ENCODE peak calls at places on chromosomes 11 and 22, in six cellular contexts. A is cardiac fibroblast, V is kidney, Y is BJ, P is RWPE2, J is breast epithelium. D is an unnamed sample.

GRCh38 chr11:123179571-123179970 is 15.5 kb downstream of the CLMP start:
- DNase-seq in A (no peak), V (no peak), Y (no peak), P (no peak), J (no peak), D (no peak)

GRCh38 chr22:39519681-39520053 is 695 bp upstream of the ATF4 start:
- DNase-seq in A (peak), V (peak), Y (no peak), P (no peak), J (no peak), D (no peak)

GRCh38 chr11:128208329-128209220 is 378.8 kb downstream of the ETS1 start:
- DNase-seq in A (peak), V (no peak), Y (peak), P (peak), J (peak), D (no peak)

GRCh38 chr11:746289-747175 is 732 bp upstream of the TALDO1 start:
- DNase-seq in A (no peak), V (no peak), Y (no peak), P (no peak), J (no peak), D (no peak)

GRCh38 chr11:581752-582151 is 5.5 kb downstream of the PHRF1 start:
- DNase-seq in A (no peak), V (no peak), Y (no peak), P (no peak), J (no peak), D (no peak)

GRCh38 chr11:35337919-35338316 is 81.4 kb downstream of the SLC1A2 start:
- DNase-seq in A (no peak), V (no peak), Y (no peak), P (no peak), J (no peak), D (no peak)

GRCh38 chr11:117834068-117834810 is 9.7 kb upstream of the FXYD2 start:
- DNase-seq in A (no peak), V (peak), Y (no peak), P (no peak), J (no peak), D (no peak)

GRCh38 chr11:33920838-33921613 is 29.1 kb upstream of the LMO2 start:
- DNase-seq in A (no peak), V (no peak), Y (no peak), P (no peak), J (no peak), D (no peak)

GRCh38 chr22:30289126-30289979 is at the start of gene CASTOR1:
- DNase-seq in A (peak), V (peak), Y (peak), P (peak), J (peak), D (peak)

GRCh38 chr11:120527111-120527748 is 15.7 kb downstream of the GRIK4 start:
- DNase-seq in A (peak), V (peak), Y (no peak), P (no peak), J (peak), D (peak)

GRCh38 chr11:69003301-69003865 is 9.7 kb downstream of the MRGPRF start:
- DNase-seq in A (no peak), V (peak), Y (no peak), P (no peak), J (no peak), D (no peak)

GRCh38 chr11:74443071-74443864 is 24.1 kb downstream of the KCNE3 start:
- DNase-seq in A (peak), V (no peak), Y (no peak), P (no peak), J (peak), D (no peak)

GRCh38 chr22:26170795-26171194 is 1.5 kb downstream of the SEZ6L start:
- DNase-seq in A (no peak), V (no peak), Y (no peak), P (no peak), J (no peak), D (peak)

GRCh38 chr11:8019671-8020597 is 32.8 kb downstream of the EIF3F start:
- DNase-seq in A (peak), V (peak), Y (no peak), P (no peak), J (no peak), D (peak)

GRCh38 chr11:76717369-76717768 is 46.8 kb upstream of the LRRC32 start:
- DNase-seq in A (no peak), V (no peak), Y (no peak), P (no peak), J (no peak), D (no peak)

GRCh38 chr11:129546266-129546665 is 170.6 kb downstream of the BARX2 start:
- DNase-seq in A (no peak), V (no peak), Y (no peak), P (no peak), J (no peak), D (no peak)

GRCh38 chr22:50674606-50675552 is 2.3 kb downstream of the SHANK3 start:
- DNase-seq in A (no peak), V (peak), Y (no peak), P (peak), J (peak), D (no peak)

GRCh38 chr22:49951986-49952896 is 8.3 kb upstream of the PIM3 start:
- DNase-seq in A (peak), V (no peak), Y (no peak), P (no peak), J (no peak), D (peak)

GRCh38 chr22:17167486-17167885 is 8.4 kb upstream of the HDHD5 start:
- DNase-seq in A (no peak), V (no peak), Y (no peak), P (no peak), J (no peak), D (no peak)

GRCh38 chr11:30128269-30128932 is 102.4 kb upstream of the FSHB start:
- DNase-seq in A (peak), V (no peak), Y (no peak), P (no peak), J (no peak), D (no peak)

GRCh38 chr11:8913961-8914660 is 3.1 kb downstream of the AKIP1 start:
- DNase-seq in A (peak), V (no peak), Y (no peak), P (no peak), J (no peak), D (no peak)

GRCh38 chr11:12932485-12932884 is 76.6 kb upstream of the RASSF10 start:
- DNase-seq in A (no peak), V (no peak), Y (no peak), P (no peak), J (no peak), D (no peak)

GRCh38 chr11:79705648-79706047 is 264.8 kb upstream of the TENM4 start:
- DNase-seq in A (no peak), V (no peak), Y (no peak), P (no peak), J (no peak), D (no peak)

DNA sequence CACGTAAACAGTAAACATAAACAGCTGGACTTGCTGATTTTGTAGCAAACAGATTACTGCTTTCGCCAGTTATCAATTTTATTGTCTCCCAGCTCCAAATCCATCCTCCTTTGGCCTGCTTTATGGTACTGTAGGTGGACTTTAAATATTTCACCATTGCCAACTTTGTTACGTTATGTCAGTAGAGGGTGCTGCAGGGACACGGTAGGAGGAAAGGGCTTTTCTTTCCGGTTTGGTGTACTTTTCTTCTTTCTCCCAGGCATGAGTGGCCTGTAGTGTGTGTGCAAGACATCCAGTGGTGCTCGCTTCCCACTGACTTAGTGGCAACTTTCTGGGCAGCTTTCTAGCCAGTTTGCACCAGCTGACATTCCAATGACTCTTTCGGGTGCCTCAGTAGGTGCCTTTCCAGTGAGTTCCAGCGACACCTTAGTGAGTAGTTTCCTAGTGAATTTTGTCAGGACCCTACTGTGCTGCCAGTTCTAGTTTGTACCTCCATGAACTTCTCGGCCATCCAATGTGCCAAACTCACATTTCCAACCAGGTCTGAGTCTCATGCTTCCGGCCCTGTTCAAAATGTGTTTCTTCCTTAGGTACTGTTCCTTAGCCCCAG is 267.6 kb upstream of the TENM4 start:
- DNase-seq in A (peak), V (no peak), Y (no peak), P (no peak), J (no peak), D (no peak)
- TF ChIP-seq CTCF in A (peak), V (peak), Y (peak), P (peak), J (no peak), D (no peak)

GRCh38 chr11:101759771-101760450 is 154.9 kb upstream of the CEP126 start:
- DNase-seq in A (no peak), V (no peak), Y (no peak), P (no peak), J (no peak), D (no peak)
- TF ChIP-seq CTCF in A (no peak), V (no peak), Y (peak), P (peak), J (no peak), D (no peak)

GRCh38 chr11:1830119-1830499 is 4.7 kb upstream of the SYT8 start:
- DNase-seq in A (peak), V (peak), Y (no peak), P (peak), J (no peak), D (no peak)

GRCh38 chr11:1829039-1829820 is 5.6 kb upstream of the SYT8 start:
- DNase-seq in A (peak), V (peak), Y (no peak), P (peak), J (peak), D (no peak)

GRCh38 chr11:1827931-1828330 is 6.9 kb upstream of the SYT8 start:
- DNase-seq in A (no peak), V (peak), Y (no peak), P (no peak), J (no peak), D (no peak)

GRCh38 chr11:1827095-1827797 is 7.5 kb upstream of the SYT8 start:
- DNase-seq in A (peak), V (peak), Y (no peak), P (peak), J (peak), D (no peak)

DNA sequence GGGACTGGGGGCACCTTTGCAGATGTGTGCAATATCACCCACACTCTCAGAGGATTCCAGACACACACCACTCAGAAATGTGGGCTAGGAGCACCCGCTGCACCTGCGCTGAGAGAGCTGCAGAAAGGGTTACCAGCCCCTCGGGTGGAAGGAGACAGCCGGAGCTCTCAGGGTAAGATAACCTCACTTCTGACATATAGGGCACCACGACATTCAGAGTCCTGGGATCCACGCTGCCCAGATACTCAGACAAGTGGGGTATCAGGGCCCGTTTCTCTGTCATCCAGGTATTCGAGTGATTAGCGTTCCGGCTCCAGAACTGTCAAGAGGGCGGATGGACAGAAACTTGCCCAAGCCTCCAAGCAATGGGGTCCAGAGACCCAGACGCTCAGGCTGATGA is 6.2 kb upstream of the SYT8 start:
- DNase-seq in A (no peak), V (peak), Y (no peak), P (no peak), J (no peak), D (no peak)
- TF ChIP-seq CTCF in A (no peak), V (no peak), Y (no peak), P (no peak), J (no peak), D (no peak)

GRCh38 chr11:27178859-27179258 is 138.2 kb downstream of the BBOX1 start:
- DNase-seq in A (no peak), V (no peak), Y (no peak), P (no peak), J (no peak), D (no peak)
- TF ChIP-seq CTCF in A (no peak), V (no peak), Y (no peak), P (no peak), J (no peak), D (no peak)

GRCh38 chr22:37571258-37571991 is 8.5 kb downstream of the LGALS2 start:
- DNase-seq in A (peak), V (no peak), Y (no peak), P (no peak), J (no peak), D (no peak)
- TF ChIP-seq CTCF in A (peak), V (no peak), Y (peak), P (peak), J (no peak), D (no peak)

GRCh38 chr11:112553340-112553739 is 292.7 kb upstream of the PLET1 start:
- DNase-seq in A (no peak), V (no peak), Y (no peak), P (no peak), J (no peak), D (no peak)

GRCh38 chr11:112554586-112554985 is 293.9 kb upstream of the PLET1 start:
- DNase-seq in A (no peak), V (no peak), Y (no peak), P (no peak), J (no peak), D (no peak)

GRCh38 chr11:112558691-112559090 is 298.0 kb upstream of the PLET1 start:
- DNase-seq in A (peak), V (no peak), Y (no peak), P (no peak), J (no peak), D (no peak)

DNA sequence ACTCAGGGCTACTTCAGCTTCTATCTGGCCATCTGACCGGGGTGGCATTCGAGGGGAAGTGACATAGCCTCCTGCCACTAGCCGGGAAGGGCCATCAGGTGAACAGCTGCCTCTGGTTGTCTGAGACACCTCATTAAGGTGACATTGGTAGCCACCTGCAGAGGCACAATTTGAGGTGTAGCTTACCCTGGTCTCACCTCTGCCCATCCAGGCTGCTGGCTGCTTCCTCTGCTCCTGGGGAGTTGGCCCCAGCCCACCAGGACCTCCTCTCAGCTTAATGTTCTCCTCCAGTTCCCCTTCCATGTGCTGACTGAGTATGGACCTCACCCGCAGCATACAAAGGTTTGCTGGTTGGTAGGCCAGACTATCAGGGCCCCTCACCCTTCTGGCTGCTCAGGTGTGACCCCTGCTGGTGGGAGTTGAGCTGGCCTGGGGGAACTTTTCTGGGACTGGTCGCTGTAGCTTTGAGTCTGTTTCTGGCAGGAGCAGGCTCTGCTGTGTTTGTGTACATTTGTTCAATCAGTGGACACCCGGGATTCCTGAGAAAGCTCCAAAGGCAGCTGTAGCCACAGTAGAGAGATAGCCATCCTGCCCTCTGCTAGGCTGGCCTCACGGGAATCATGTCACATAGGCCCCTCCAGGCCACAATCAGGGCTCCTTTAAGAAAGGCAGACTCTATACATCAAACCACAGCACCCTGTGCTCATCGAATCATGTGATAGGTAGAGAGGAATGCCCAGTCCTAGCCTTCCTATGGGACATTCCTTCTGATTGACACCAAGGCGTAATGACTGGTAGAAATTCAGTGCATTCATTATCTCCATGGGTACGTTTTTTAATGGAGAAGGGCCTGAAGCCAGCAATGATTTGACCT is 295.1 kb upstream of the PLET1 start:
- DNase-seq in A (peak), V (no peak), Y (no peak), P (no peak), J (no peak), D (peak)
- TF ChIP-seq CTCF in A (peak), V (peak), Y (peak), P (peak), J (peak), D (peak)

GRCh38 chr11:75589933-75590332 is 27.9 kb downstream of the SERPINH1 start:
- DNase-seq in A (no peak), V (no peak), Y (no peak), P (no peak), J (no peak), D (no peak)

GRCh38 chr11:75593337-75593915 is 31.4 kb downstream of the SERPINH1 start:
- DNase-seq in A (peak), V (no peak), Y (no peak), P (no peak), J (no peak), D (no peak)

GRCh38 chr11:75591966-75592365 is 29.9 kb downstream of the SERPINH1 start:
- DNase-seq in A (no peak), V (no peak), Y (no peak), P (no peak), J (no peak), D (no peak)

GRCh38 chr11:75591371-75591770 is 29.3 kb downstream of the SERPINH1 start:
- DNase-seq in A (no peak), V (no peak), Y (no peak), P (no peak), J (no peak), D (no peak)

DNA sequence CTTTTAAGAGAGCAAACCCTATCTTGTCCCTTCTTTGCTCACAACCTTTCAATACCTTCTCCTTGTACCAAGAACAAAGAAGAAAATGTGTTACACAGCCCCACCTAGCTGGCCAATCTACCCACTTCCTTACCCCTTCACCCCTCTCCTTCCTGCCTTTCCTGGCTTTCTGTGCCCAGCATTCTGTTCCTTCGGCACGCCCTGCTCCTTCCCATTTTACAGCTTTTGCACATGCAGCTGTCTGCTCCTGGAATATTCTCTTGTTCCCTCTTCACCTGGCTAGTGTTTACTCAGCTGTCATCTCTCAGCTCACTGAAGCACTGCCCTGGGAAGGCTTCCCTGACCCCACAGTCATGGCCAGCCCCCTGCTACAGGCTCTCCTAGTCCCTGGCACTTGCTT is 30.6 kb downstream of the SERPINH1 start:
- DNase-seq in A (no peak), V (no peak), Y (no peak), P (no peak), J (no peak), D (no peak)
- TF ChIP-seq CTCF in A (no peak), V (no peak), Y (no peak), P (peak), J (no peak), D (no peak)